ENCODE peak calls at places on chromosomes 3 and 15, in nine cellular contexts. J is OCI-LY7, M is SK-N-SH, D is PC-3, H is neural progenitor cell, G is GM23248, Y is hepatocyte, C is GM23338, A is HCT116. P is an unnamed sample. For H3K79me2, the result is how much of the 10 kb centered on the place peaks cover.

GRCh38 chr3:171309906-171310359 is 150.3 kb downstream of the TNIK start:
- DNase-seq in H (no peak), G (peak), D (peak), Y (peak), M (no peak), C (no peak), A (no peak), J (no peak), P (no peak)

GRCh38 chr3:157109267-157110141 is 50.4 kb downstream of the CCNL1 start:
- DNase-seq in H (no peak), J (no peak), G (no peak), A (no peak), Y (no peak), C (no peak), D (no peak), M (no peak), P (no peak)

GRCh38 chr15:90819390-90819789 is 49.0 kb upstream of the FURIN start:
- DNase-seq in D (no peak), C (no peak), Y (no peak), M (no peak), J (no peak), G (no peak), A (no peak), H (no peak), P (no peak)

GRCh38 chr3:18623220-18623619 is 198.1 kb upstream of the SATB1 start:
- DNase-seq in H (no peak), G (no peak), J (no peak), Y (no peak), M (no peak), D (no peak), C (no peak), A (no peak), P (no peak)

GRCh38 chr3:170867143-170867542 is 2.9 kb downstream of the RPL22L1 start:
- DNase-seq in H (no peak), Y (no peak), A (no peak), D (no peak), M (no peak), G (peak), J (peak), C (no peak), P (no peak)

GRCh38 chr15:75123395-75123794 is 78.3 kb upstream of the C15orf39 start:
- DNase-seq in G (peak), D (peak), Y (no peak), A (no peak), M (no peak), J (no peak), C (no peak), H (no peak), P (no peak)

GRCh38 chr3:97713634-97714033 is 50.9 kb upstream of the ARL6 start:
- DNase-seq in H (no peak), G (no peak), M (peak), D (no peak), J (no peak), Y (no peak), A (no peak), C (no peak), P (no peak)

GRCh38 chr3:158420654-158421396 is 150.2 kb upstream of the MLF1 start:
- DNase-seq in A (no peak), M (no peak), Y (no peak), J (no peak), D (peak), C (no peak), H (no peak), G (peak), P (peak)

GRCh38 chr3:44482721-44483120 is 5.3 kb upstream of the ZNF445 start:
- DNase-seq in A (no peak), D (peak), G (no peak), M (no peak), H (no peak), C (no peak), J (no peak), Y (no peak), P (no peak)

GRCh38 chr15:85693277-85693676 is 101.4 kb downstream of the KLHL25 start:
- DNase-seq in G (no peak), C (no peak), A (no peak), H (no peak), D (no peak), Y (no peak), M (no peak), J (peak), P (peak)

GRCh38 chr3:186235554-186235953 is 126.5 kb downstream of the DGKG start:
- DNase-seq in G (no peak), D (no peak), H (no peak), A (no peak), M (no peak), J (peak), C (no peak), Y (no peak), P (peak)

GRCh38 chr3:194147679-194148078 is 11.7 kb downstream of the HES1 start:
- DNase-seq in J (no peak), G (no peak), Y (no peak), D (no peak), M (no peak), H (no peak), A (no peak), C (no peak), P (no peak)

GRCh38 chr15:78681306-78682012 is 40.4 kb upstream of the CHRNB4 start:
- DNase-seq in J (no peak), D (no peak), C (no peak), Y (no peak), A (no peak), M (peak), H (peak), G (no peak), P (no peak)

GRCh38 chr3:141250342-141250741 is 18.7 kb downstream of the PXYLP1 start:
- DNase-seq in C (no peak), M (no peak), A (no peak), Y (no peak), D (no peak), G (no peak), H (no peak), J (no peak), P (no peak)

GRCh38 chr15:93997071-93997658 is 234.2 kb upstream of the MCTP2 start:
- DNase-seq in G (peak), C (peak), Y (peak), M (peak), D (peak), A (peak), H (peak), J (peak), P (no peak)

GRCh38 chr15:97745481-97746071 is 214.9 kb upstream of the ARRDC4 start:
- DNase-seq in M (peak), D (peak), J (peak), A (no peak), H (peak), C (peak), Y (peak), G (peak), P (peak)

GRCh38 chr15:79004336-79004735 is 59.5 kb upstream of the CTSH start:
- DNase-seq in C (peak), D (peak), H (no peak), Y (peak), A (peak), M (no peak), G (peak), J (peak), P (no peak)

GRCh38 chr15:91779960-91780359 is 73.5 kb upstream of the SLCO3A1 start:
- DNase-seq in G (no peak), Y (no peak), J (no peak), A (no peak), M (no peak), D (no peak), C (no peak), H (no peak), P (no peak)

GRCh38 chr3:69231929-69232437 is 109.6 kb upstream of the LMOD3 start:
- DNase-seq in H (no peak), M (peak), A (no peak), G (no peak), D (peak), Y (peak), J (no peak), C (no peak), P (no peak)

GRCh38 chr3:42575137-42575741 is 6.5 kb downstream of the SEC22C start:
- DNase-seq in H (no peak), C (no peak), A (no peak), G (no peak), D (no peak), M (no peak), Y (no peak), J (no peak), P (no peak)

GRCh38 chr3:51389423-51390183 is 1.5 kb upstream of the RBM15B start:
- DNase-seq in A (no peak), D (peak), J (peak), H (peak), G (peak), C (peak), Y (peak), M (peak), P (peak)

GRCh38 chr15:28975766-28976179 is 90.0 kb downstream of the APBA2 start:
- DNase-seq in D (peak), H (peak), G (peak), A (peak), M (peak), J (peak), C (peak), Y (peak), P (peak)

GRCh38 chr3:195763843-195764825 is 43.4 kb downstream of the MUC20 start:
- DNase-seq in A (no peak), M (no peak), D (no peak), H (no peak), Y (no peak), C (no peak), J (no peak), G (no peak), P (no peak)

GRCh38 chr3:127139601-127140500 is 53.1 kb upstream of the PRR23E start:
- DNase-seq in A (no peak), G (no peak), M (peak), Y (no peak), J (no peak), D (no peak), C (no peak), H (no peak), P (no peak)

GRCh38 chr3:172061724-172062184 is 22.4 kb downstream of the FNDC3B start:
- DNase-seq in A (no peak), J (peak), G (peak), M (no peak), Y (peak), C (no peak), D (peak), H (no peak), P (peak)

GRCh38 chr15:90101969-90102890 is at the start of gene IDH2:
- DNase-seq in C (peak), M (peak), G (peak), H (peak), J (peak), Y (peak), D (peak), A (peak), P (peak)

GRCh38 chr3:166248784-166249183 is 411.6 kb upstream of the BCHE start:
- DNase-seq in G (no peak), M (no peak), Y (no peak), A (no peak), C (peak), J (no peak), H (no peak), D (peak), P (no peak)

GRCh38 chr15:39581501-39582285 is 814 bp downstream of the THBS1 start:
- DNase-seq in G (peak), C (peak), Y (peak), M (peak), J (no peak), H (peak), D (peak), A (no peak), P (peak)

GRCh38 chr15:44593042-44593736 is 56.2 kb downstream of the EIF3J start:
- DNase-seq in G (peak), C (no peak), Y (no peak), H (no peak), J (peak), D (peak), A (peak), M (peak), P (peak)

GRCh38 chr15:100704281-100705055 is 102.1 kb downstream of the ASB7 start:
- DNase-seq in A (no peak), C (no peak), M (no peak), D (peak), H (no peak), G (peak), J (no peak), Y (no peak), P (no peak)

GRCh38 chr15:66751579-66751978 is 49.5 kb downstream of the SMAD6 start:
- DNase-seq in H (no peak), C (no peak), A (peak), D (peak), Y (no peak), M (no peak), J (peak), G (peak), P (no peak)

GRCh38 chr15:66749841-66750575 is 48.0 kb downstream of the SMAD6 start:
- DNase-seq in C (peak), H (no peak), A (no peak), Y (no peak), G (peak), J (no peak), M (no peak), D (peak), P (no peak)

GRCh38 chr15:66753687-66754377 is 51.8 kb downstream of the SMAD6 start:
- DNase-seq in J (no peak), Y (no peak), M (no peak), D (no peak), H (no peak), A (no peak), C (no peak), G (no peak), P (no peak)

GRCh38 chr15:66750609-66751008 is 48.6 kb downstream of the SMAD6 start:
- DNase-seq in C (no peak), Y (no peak), M (no peak), H (no peak), J (no peak), D (no peak), A (no peak), G (no peak), P (no peak)

DNA sequence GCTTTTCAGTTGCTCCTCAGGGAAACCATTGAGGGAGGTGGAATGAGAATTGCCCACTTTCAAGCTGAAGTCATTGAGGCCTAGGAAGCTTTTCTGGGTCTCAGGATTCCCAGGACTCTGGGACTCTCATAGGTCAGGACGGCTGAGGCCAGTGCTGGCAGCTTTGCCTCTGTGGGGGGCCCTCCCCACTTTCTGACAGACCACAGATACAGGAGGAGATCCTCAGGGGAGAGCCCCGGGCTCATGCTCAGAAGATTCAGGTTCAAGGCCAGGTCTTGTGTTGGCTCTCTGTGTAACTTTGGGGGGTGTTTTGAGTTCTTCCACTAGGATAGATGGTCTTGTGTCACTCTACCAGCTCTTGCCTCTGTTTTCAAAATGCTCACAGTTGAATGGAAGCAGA is 50.0 kb downstream of the SMAD6 start:
- DNase-seq in H (no peak), J (no peak), A (no peak), G (no peak), C (no peak), M (no peak), D (no peak), Y (no peak), P (no peak)
- H3K79me2 ChIP-seq in H (under half), J (under half), A (under half), G (half or more), C (under half), M (half or more), D (under half), Y (half or more), P (under half)

GRCh38 chr15:98914626-98915025 is 93.0 kb downstream of the PGPEP1L start:
- DNase-seq in C (no peak), Y (no peak), H (no peak), D (peak), G (peak), M (no peak), A (no peak), J (no peak), P (no peak)
- TF ChIP-seq EZH2phosphoT487 in C (no peak), Y (no peak), H (no peak), D (no peak), G (no peak), M (no peak), A (no peak), J (no peak), P (no peak)

DNA sequence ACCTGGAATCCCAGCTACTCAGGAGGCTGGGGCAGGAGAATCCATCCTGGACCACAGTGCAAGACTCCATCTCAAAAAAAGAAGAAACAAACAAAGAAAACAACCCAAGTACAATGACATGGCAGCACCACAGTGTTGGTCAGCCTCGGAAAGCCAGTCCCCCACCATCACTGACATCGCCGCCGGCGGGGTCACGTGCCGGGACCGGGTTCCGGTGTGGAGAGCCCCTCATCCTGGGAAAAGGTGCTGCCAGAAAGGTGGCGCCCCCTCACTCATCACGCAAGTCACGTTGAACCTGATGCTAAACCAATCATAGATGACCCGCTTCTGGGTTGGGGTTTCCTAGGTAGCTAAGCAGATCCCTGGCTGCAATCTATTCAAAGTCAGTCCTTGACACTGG is 17.8 kb downstream of the QRICH1 start:
- DNase-seq in G (no peak), D (no peak), C (peak), J (no peak), A (no peak), H (no peak), Y (no peak), M (no peak), P (no peak)
- H3K79me2 ChIP-seq in G (half or more), D (under half), C (half or more), J (under half), A (half or more), H (half or more), Y (half or more), M (half or more), P (half or more)

DNA sequence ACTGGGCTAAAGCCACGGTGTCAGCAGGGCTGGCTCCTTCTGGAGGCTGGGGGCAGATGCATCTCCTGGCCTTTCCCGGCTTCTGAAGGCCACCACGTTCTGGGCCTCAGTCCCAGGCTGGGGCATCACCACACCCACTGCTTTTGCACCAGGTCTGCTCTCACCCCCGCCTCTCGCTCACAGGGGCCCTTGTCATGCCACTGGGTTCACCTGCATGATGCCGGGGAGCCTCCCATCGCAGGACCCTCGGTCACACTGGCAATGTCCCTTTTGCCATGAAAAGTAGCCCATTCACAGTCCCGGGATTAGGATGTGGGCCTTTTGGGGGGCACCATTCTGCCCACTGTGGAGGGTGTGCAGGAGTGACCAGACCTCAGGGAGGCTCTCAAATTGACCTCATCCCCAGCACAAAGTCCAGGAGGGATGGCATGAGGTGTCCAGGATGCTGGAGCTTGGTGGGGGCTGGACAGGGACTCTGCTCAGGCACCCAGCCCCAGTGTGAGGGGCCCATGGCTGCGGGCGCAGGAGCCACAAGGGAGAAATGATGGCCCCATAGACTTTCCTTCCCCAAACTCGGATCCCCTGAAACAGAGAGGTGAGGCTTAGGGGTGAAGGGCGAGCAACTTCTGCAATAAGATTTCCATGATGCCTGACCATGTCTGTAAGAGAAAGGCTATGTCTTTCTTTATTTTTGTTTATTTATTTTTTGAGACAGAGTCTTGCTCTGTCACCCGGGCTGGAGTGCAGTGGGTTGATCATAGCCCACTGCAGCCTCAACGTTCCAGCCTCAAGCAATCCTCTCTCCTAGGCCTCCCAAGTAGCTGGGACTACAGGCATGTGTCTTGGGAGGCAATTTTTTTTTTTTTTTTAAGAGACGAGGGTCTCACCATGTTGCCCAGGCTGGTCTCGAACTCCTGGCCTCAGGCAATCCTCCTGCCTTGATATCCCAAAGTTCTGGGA is 189.1 kb downstream of the GOLGA6L6 start:
- DNase-seq in D (no peak), M (no peak), H (no peak), C (no peak), Y (peak), J (no peak), A (no peak), G (no peak), P (peak)
- TF ChIP-seq EZH2phosphoT487 in D (no peak), M (no peak), H (no peak), C (no peak), Y (no peak), J (no peak), A (no peak), G (no peak), P (no peak)